ENCODE peak calls at places on chromosomes 4 and X, in six cellular contexts. L is GM23338, X is coronary artery, P is cardiac muscle cell, U is ovary, Q is psoas muscle. H is an unnamed sample.

GRCh38 chr4:183540498-183540953 is 35.7 kb downstream of the ING2 start:
- DNase-seq in L (peak; percentile 17), X (no peak), P (peak; percentile 2), U (peak; percentile 47), Q (no peak), H (no peak)

GRCh38 chrX:46628406-46629371 is 55.1 kb downstream of the CHST7 start:
- DNase-seq in L (no peak), X (peak; percentile 85), P (no peak), U (peak; percentile 53), Q (peak; percentile 87), H (no peak)

GRCh38 chr4:148270600-148270999 is 171.6 kb downstream of the NR3C2 start:
- DNase-seq in L (no peak), X (no peak), P (no peak), U (no peak), Q (no peak), H (no peak)

GRCh38 chr4:54096563-54096962 is 3.4 kb upstream of the GSX2 start:
- DNase-seq in L (peak; percentile 78), X (no peak), P (no peak), U (no peak), Q (no peak), H (no peak)

GRCh38 chr4:76688737-76689078 is 209.2 kb downstream of the SOWAHB start:
- DNase-seq in L (peak; percentile 44), X (no peak), P (no peak), U (no peak), Q (no peak), H (no peak)

GRCh38 chr4:105092356-105092755 is 54.3 kb upstream of the TET2 start:
- DNase-seq in L (no peak), X (no peak), P (no peak), U (no peak), Q (no peak), H (no peak)

GRCh38 chrX:115562492-115562872 is 1.5 kb downstream of the PLS3 start:
- DNase-seq in L (peak; percentile 47), X (no peak), P (peak; percentile 74), U (no peak), Q (no peak), H (no peak)

GRCh38 chr4:143023519-143023918 is 161.2 kb upstream of the USP38 start:
- DNase-seq in L (no peak), X (no peak), P (no peak), U (no peak), Q (no peak), H (no peak)

GRCh38 chr4:159188646-159189045 is 85.8 kb downstream of the RAPGEF2 start:
- DNase-seq in L (no peak), X (no peak), P (no peak), U (no peak), Q (no peak), H (no peak)

GRCh38 chrX:57647020-57647419 is 33.0 kb downstream of the NLRP2B start:
- DNase-seq in L (peak; percentile 71), X (no peak), P (no peak), U (no peak), Q (no peak), H (no peak)

GRCh38 chrX:126376465-126376864 is 176.1 kb downstream of the DCAF12L1 start:
- DNase-seq in L (peak; percentile 8), X (no peak), P (no peak), U (no peak), Q (no peak), H (no peak)

GRCh38 chr4:32986236-32986635 is 2266.1 kb downstream of the PCDH7 start:
- DNase-seq in L (no peak), X (no peak), P (no peak), U (no peak), Q (no peak), H (no peak)

GRCh38 chrX:46144566-46144965 is 400.7 kb downstream of the ZNF674 start:
- DNase-seq in L (no peak), X (no peak), P (no peak), U (no peak), Q (no peak), H (no peak)

GRCh38 chr4:140630246-140630645 is 61.5 kb upstream of the UCP1 start:
- DNase-seq in L (peak; percentile 56), X (no peak), P (no peak), U (no peak), Q (no peak), H (no peak)

GRCh38 chrX:139739138-139739537 is 31.2 kb upstream of the MCF2 start:
- DNase-seq in L (no peak), X (no peak), P (no peak), U (no peak), Q (no peak), H (no peak)

GRCh38 chrX:68829594-68830485 is 1.0 kb downstream of the EFNB1 start:
- DNase-seq in L (peak; percentile 27), X (peak; percentile 69), P (peak; percentile 54), U (peak; percentile 18), Q (no peak), H (peak; percentile 6)

GRCh38 chrX:16060252-16060651 is 63.1 kb upstream of the GRPR start:
- DNase-seq in L (no peak), X (no peak), P (no peak), U (no peak), Q (no peak), H (no peak)

GRCh38 chr4:183398298-183399129 is 45.9 kb upstream of the CDKN2AIP start:
- DNase-seq in L (peak; percentile 88), X (no peak), P (peak; percentile 81), U (peak; percentile 51), Q (peak; percentile 75), H (peak; percentile 80)

GRCh38 chr4:152606800-152607577 is 71.1 kb upstream of the FBXW7 start:
- DNase-seq in L (peak; percentile 51), X (no peak), P (no peak), U (no peak), Q (no peak), H (peak; percentile 31)

GRCh38 chr4:89939464-89939863 is 44.8 kb downstream of the MMRN1 start:
- DNase-seq in L (no peak), X (no peak), P (peak; percentile 12), U (no peak), Q (no peak), H (no peak)

GRCh38 chr4:109294468-109295020 is 7.9 kb downstream of the COL25A1 start:
- DNase-seq in L (no peak), X (no peak), P (no peak), U (no peak), Q (no peak), H (no peak)

GRCh38 chr4:48905363-48906015 is 1.1 kb downstream of the OCIAD2 start:
- DNase-seq in L (peak; percentile 22), X (no peak), P (no peak), U (no peak), Q (no peak), H (no peak)

GRCh38 chrX:152905081-152905420 is 7.2 kb downstream of the ZNF185 start:
- DNase-seq in L (no peak), X (no peak), P (no peak), U (no peak), Q (peak; percentile 34), H (no peak)

GRCh38 chrX:134694333-134694925 is 36.2 kb upstream of the PLAC1 start:
- DNase-seq in L (no peak), X (no peak), P (no peak), U (no peak), Q (no peak), H (no peak)

GRCh38 chrX:44422631-44423030 is 79.2 kb upstream of the EFHC2 start:
- DNase-seq in L (no peak), X (no peak), P (no peak), U (no peak), Q (no peak), H (no peak)

GRCh38 chr4:182549386-182549785 is 306.2 kb downstream of the TENM3 start:
- DNase-seq in L (no peak), X (no peak), P (no peak), U (no peak), Q (no peak), H (no peak)

GRCh38 chr4:80197132-80197573 is at the start of gene PRDM8:
- DNase-seq in L (peak; percentile 52), X (no peak), P (no peak), U (no peak), Q (no peak), H (peak; percentile 86)

GRCh38 chr4:141788169-141788915 is 152.0 kb downstream of the IL15 start:
- DNase-seq in L (no peak), X (no peak), P (no peak), U (no peak), Q (no peak), H (no peak)

GRCh38 chr4:42632653-42633382 is 24.1 kb downstream of the ATP8A1 start:
- DNase-seq in L (no peak), X (no peak), P (no peak), U (no peak), Q (no peak), H (no peak)
- H3K4me3 ChIP-seq in L (no peak overlapping the region), X (no peak overlapping the region), P (no peak overlapping the region), U (no peak overlapping the region), Q (no peak overlapping the region), H (no peak overlapping the region)

GRCh38 chr4:87532109-87532508 is 2.9 kb upstream of the SPARCL1 start:
- DNase-seq in L (no peak), X (no peak), P (no peak), U (no peak), Q (no peak), H (no peak)
- TF ChIP-seq CTCF in L (no peak), X (no peak), P (no peak), U (no peak), Q (no peak), H (no peak)

DNA sequence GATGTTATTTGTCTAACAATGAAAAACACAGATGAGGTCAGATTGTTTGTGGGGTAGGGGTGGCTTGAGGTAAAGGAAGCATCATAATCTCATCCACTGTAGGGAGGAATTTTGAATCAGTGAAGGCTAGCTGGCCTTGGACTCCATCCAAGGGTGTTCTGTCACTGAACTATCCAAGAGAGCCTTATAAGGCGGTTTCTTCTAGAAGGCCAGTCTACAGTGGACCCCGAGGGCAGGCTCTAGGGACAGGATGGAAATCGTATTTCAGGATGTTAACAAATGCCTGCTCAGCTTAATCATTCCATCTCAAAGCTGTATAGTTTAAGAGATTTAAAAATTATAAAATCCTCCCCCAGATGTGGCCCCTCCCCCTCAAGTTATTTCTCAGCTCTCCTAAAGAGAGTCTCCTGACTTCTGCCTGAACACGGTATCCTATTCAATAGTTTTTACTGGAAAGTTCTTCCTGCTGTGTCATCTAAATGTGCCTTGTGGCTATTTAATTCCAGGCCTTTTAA is 8.1 kb downstream of the IGFBP7 start:
- DNase-seq in L (no peak), X (peak; percentile 79), P (peak; percentile 85), U (peak; percentile 75), Q (peak; percentile 67), H (no peak)
- H3K27ac ChIP-seq in L (no peak overlapping the region), X (peak overlapping the region; percentile 98), P (peak overlapping the region; percentile 93), U (peak overlapping the region; percentile 72), Q (peak overlapping the region; percentile 75), H (no peak overlapping the region)

GRCh38 chrX:317424-318067 is 1.1 kb downstream of the GTPBP6 start:
- DNase-seq in L (no peak), X (no peak), P (no peak), U (no peak), Q (no peak), H (no peak)
- H3K4me3 ChIP-seq in L (peak overlapping the region; percentile 72), X (peak overlapping the region; percentile 88), P (peak overlapping the region; percentile 12), U (peak overlapping the region; percentile 61), Q (peak overlapping the region; percentile 94), H (peak overlapping the region; percentile 77)

GRCh38 chr4:123802082-123802658 is 405.6 kb downstream of the SPRY1 start:
- DNase-seq in L (no peak), X (no peak), P (no peak), U (no peak), Q (no peak), H (no peak)
- TF ChIP-seq CTCF in L (no peak), X (no peak), P (no peak), U (no peak), Q (no peak), H (no peak)

H was measured in dorsolateral prefrontal cortex.